ENCODE peak calls at places on chromosomes 2 and 18, in six cellular contexts. N is heart left ventricle, F is uterus, G is A549, M is body of pancreas, W is IMR-90. S is an unnamed sample. For H3K9me3, the result is how much of the 10 kb centered on the place peaks cover.

GRCh38 chr18:28159055-28159454 is 17.9 kb downstream of the CDH2 start:
- DNase-seq in W (no peak), G (no peak), F (no peak), M (no peak), N (no peak), S (no peak)

GRCh38 chr2:218075975-218076811 is 7.1 kb downstream of the RUFY4 start:
- DNase-seq in M (no peak), W (no peak), G (no peak), F (no peak), N (no peak), S (no peak)

GRCh38 chr2:124272442-124272841 is 247.4 kb downstream of the CNTNAP5 start:
- DNase-seq in N (no peak), W (no peak), G (no peak), M (no peak), F (no peak), S (no peak)

GRCh38 chr2:10438688-10439087 is 9.4 kb downstream of the ODC1 start:
- DNase-seq in G (no peak), M (no peak), F (no peak), N (no peak), W (no peak), S (no peak)

GRCh38 chr2:207765541-207765940 is 4.2 kb downstream of the FZD5 start:
- DNase-seq in N (no peak), W (no peak), M (peak), G (no peak), F (no peak), S (peak)

GRCh38 chr18:35585608-35586007 is 4.1 kb downstream of the GALNT1 start:
- DNase-seq in F (no peak), W (no peak), G (no peak), M (no peak), N (no peak), S (no peak)

GRCh38 chr2:37390777-37391176 is 46.3 kb downstream of the QPCT start:
- DNase-seq in F (no peak), M (no peak), N (no peak), W (no peak), G (no peak), S (no peak)

GRCh38 chr2:124328397-124328796 is 303.3 kb downstream of the CNTNAP5 start:
- DNase-seq in W (no peak), F (no peak), M (no peak), N (no peak), G (no peak), S (no peak)

GRCh38 chr2:48479923-48480322 is 50.0 kb upstream of the STON1 start:
- DNase-seq in F (no peak), G (no peak), M (no peak), N (no peak), W (no peak), S (no peak)

GRCh38 chr2:134692461-134692860 is 26.3 kb downstream of the TMEM163 start:
- DNase-seq in W (no peak), G (no peak), F (no peak), M (no peak), N (no peak), S (no peak)

GRCh38 chr18:67783215-67783946 is 266.9 kb upstream of the DSEL start:
- DNase-seq in G (no peak), N (no peak), W (peak), F (no peak), M (no peak), S (no peak)

GRCh38 chr2:159108178-159108893 is 139.9 kb downstream of the TANC1 start:
- DNase-seq in F (no peak), N (peak), W (no peak), M (no peak), G (no peak), S (no peak)

GRCh38 chr2:118223487-118224136 is 135.3 kb downstream of the INSIG2 start:
- DNase-seq in N (no peak), F (no peak), W (no peak), M (no peak), G (no peak), S (no peak)

GRCh38 chr2:207428573-207428972 is 101.2 kb upstream of the CREB1 start:
- DNase-seq in F (no peak), N (no peak), M (no peak), W (no peak), G (no peak), S (no peak)

GRCh38 chr18:2406544-2406943 is 164.8 kb downstream of the METTL4 start:
- DNase-seq in F (no peak), M (no peak), N (no peak), W (peak), G (no peak), S (no peak)

GRCh38 chr2:168574856-168575630 is 119.0 kb downstream of the CERS6 start:
- DNase-seq in F (no peak), G (no peak), N (no peak), M (no peak), W (peak), S (peak)

GRCh38 chr2:70553584-70554337 is at the start of gene TGFA:
- DNase-seq in G (peak), N (peak), F (peak), W (no peak), M (peak), S (peak)

GRCh38 chr2:238254095-238254494 is 14.3 kb upstream of the HES6 start:
- DNase-seq in N (no peak), M (no peak), G (no peak), F (no peak), W (no peak), S (no peak)

GRCh38 chr2:159895258-159896209 is 97.5 kb upstream of the CD302 start:
- DNase-seq in M (no peak), W (peak), N (no peak), F (no peak), G (no peak), S (peak)

GRCh38 chr2:191158751-191159150 is 8.0 kb upstream of the STAT4 start:
- DNase-seq in N (no peak), F (no peak), G (no peak), M (no peak), W (no peak), S (no peak)

GRCh38 chr2:40178971-40179370 is 272.9 kb downstream of the SLC8A1 start:
- DNase-seq in F (no peak), W (peak), M (no peak), N (no peak), G (no peak), S (no peak)

GRCh38 chr18:37219257-37219656 is 346.3 kb downstream of the CELF4 start:
- DNase-seq in M (no peak), N (no peak), F (no peak), G (no peak), W (no peak), S (no peak)

GRCh38 chr2:44768438-44769236 is 172.9 kb upstream of the SIX3 start:
- DNase-seq in F (no peak), G (no peak), M (no peak), N (no peak), W (no peak), S (no peak)

GRCh38 chr18:48019557-48019956 is 89.1 kb upstream of the SMAD2 start:
- DNase-seq in M (no peak), W (no peak), G (no peak), F (no peak), N (no peak), S (no peak)

GRCh38 chr18:58337688-58338087 is 291.2 kb downstream of the ALPK2 start:
- DNase-seq in F (peak), G (no peak), M (no peak), N (no peak), W (no peak), S (no peak)

GRCh38 chr2:24231461-24231881 is 56.6 kb downstream of the FAM228A start:
- DNase-seq in M (no peak), W (peak), N (no peak), F (no peak), G (no peak), S (no peak)

GRCh38 chr18:55001625-55002024 is 42.4 kb upstream of the CCDC68 start:
- DNase-seq in W (no peak), M (no peak), G (no peak), N (no peak), F (no peak), S (peak)

GRCh38 chr18:32019251-32019943 is 772 bp downstream of the RNF125 start:
- DNase-seq in W (no peak), N (peak), G (peak), F (peak), M (peak), S (peak)

GRCh38 chr2:28621172-28622100 is 125.6 kb downstream of the PLB1 start:
- DNase-seq in N (peak), F (peak), M (peak), G (peak), W (peak), S (peak)

GRCh38 chr2:46877619-46878113 is 37.9 kb downstream of the MCFD2 start:
- DNase-seq in N (no peak), G (no peak), M (no peak), F (no peak), W (no peak), S (no peak)

GRCh38 chr2:130827502-130828251 is 9.0 kb upstream of the ARHGEF4 start:
- DNase-seq in G (no peak), W (peak), F (no peak), M (no peak), N (no peak), S (no peak)

GRCh38 chr2:168033966-168034365 is 213.4 kb downstream of the STK39 start:
- DNase-seq in G (no peak), M (no peak), W (no peak), N (no peak), F (no peak), S (no peak)

GRCh38 chr2:9547272-9547991 is 8.2 kb downstream of the ADAM17 start:
- DNase-seq in F (no peak), W (peak), N (no peak), G (no peak), M (no peak), S (no peak)

GRCh38 chr2:206276169-206276927 is 1.9 kb downstream of the ZDBF2 start:
- DNase-seq in G (no peak), N (no peak), W (no peak), M (no peak), F (no peak), S (no peak)

GRCh38 chr2:100718065-100718570 is 101.8 kb upstream of the NPAS2 start:
- DNase-seq in G (no peak), F (no peak), W (no peak), N (no peak), M (no peak), S (no peak)

GRCh38 chr18:78722959-78723706 is 256.5 kb upstream of the SALL3 start:
- DNase-seq in F (no peak), G (no peak), W (no peak), M (no peak), N (no peak), S (no peak)

GRCh38 chr2:206211657-206212255 is 52.1 kb downstream of the EEF1B2 start:
- DNase-seq in G (no peak), F (no peak), M (no peak), W (peak), N (no peak), S (no peak)

GRCh38 chr2:174787485-174788205 is 23.4 kb upstream of the CHRNA1 start:
- DNase-seq in G (no peak), M (no peak), N (no peak), W (peak), F (no peak), S (no peak)

GRCh38 chr2:176814740-176815367 is 397.7 kb upstream of the HNRNPA3 start:
- DNase-seq in F (no peak), G (peak), W (peak), M (no peak), N (no peak), S (no peak)

GRCh38 chr2:231411871-231412615 is 16.5 kb downstream of the B3GNT7 start:
- DNase-seq in N (peak), G (peak), W (peak), M (peak), F (peak), S (peak)
- TF ChIP-seq POLR2A in N (no peak), G (peak), W (no peak), M (peak), F (peak), S (no peak)

GRCh38 chr2:84467389-84467788 is 8.3 kb upstream of the SUCLG1 start:
- DNase-seq in F (no peak), G (no peak), M (no peak), N (no peak), W (no peak), S (no peak)
- H3K9me3 ChIP-seq in F (under half), G (under half), M (under half), N (under half), W (under half), S (under half)

GRCh38 chr18:21111351-21112139 is at the start of gene ROCK1:
- DNase-seq in F (peak), N (peak), W (peak), M (peak), G (peak), S (peak)
- TF ChIP-seq POLR2A in F (peak), N (peak), W (peak), M (peak), G (peak), S (peak)

GRCh38 chr2:22442051-22442450 is 942.9 kb upstream of the KLHL29 start:
- DNase-seq in M (no peak), N (no peak), F (no peak), W (no peak), G (no peak), S (no peak)
- H3K9me3 ChIP-seq in M (under half), N (under half), F (under half), W (under half), G (under half), S (under half)

GRCh38 chr2:209423562-209424541 is at the start of gene MAP2:
- DNase-seq in G (peak), F (peak), M (peak), N (peak), W (peak), S (peak)
- TF ChIP-seq POLR2A in G (no peak), F (peak), M (peak), N (peak), W (no peak), S (peak)

GRCh38 chr2:157761520-157761919 is 114.6 kb downstream of the ACVR1 start:
- DNase-seq in G (no peak), M (no peak), F (no peak), N (no peak), W (peak), S (no peak)

GRCh38 chr2:157758586-157758985 is 117.5 kb downstream of the ACVR1 start:
- DNase-seq in G (no peak), F (no peak), N (no peak), M (no peak), W (no peak), S (no peak)

GRCh38 chr2:157760949-157761348 is 115.2 kb downstream of the ACVR1 start:
- DNase-seq in W (no peak), N (no peak), M (no peak), F (no peak), G (no peak), S (no peak)

GRCh38 chr2:157757500-157757899 is 118.6 kb downstream of the ACVR1 start:
- DNase-seq in G (no peak), M (no peak), F (no peak), W (no peak), N (no peak), S (no peak)

DNA sequence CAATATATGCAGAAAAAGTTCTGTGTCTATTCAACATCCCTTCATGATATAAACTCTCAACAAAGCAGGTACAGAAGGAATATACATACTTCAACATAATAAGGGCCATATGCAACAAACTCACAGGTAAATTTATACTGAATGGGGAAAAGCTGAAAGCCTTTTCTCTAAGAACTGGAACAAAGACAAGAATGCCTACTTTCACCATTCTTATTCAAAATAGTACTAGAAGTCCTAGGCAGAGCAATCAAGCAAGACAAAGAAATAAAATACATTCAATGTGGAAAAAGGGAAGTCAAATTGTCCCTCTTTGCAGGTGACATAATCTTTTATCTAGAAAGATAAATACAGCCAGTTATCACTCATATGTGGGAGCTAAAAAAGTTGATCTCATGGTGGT is 116.3 kb downstream of the ACVR1 start:
- DNase-seq in N (no peak), W (no peak), F (no peak), M (no peak), G (no peak), S (no peak)
- H3K9me3 ChIP-seq in N (under half), W (under half), F (under half), M (under half), G (under half), S (under half)